ENCODE peak calls at places on chromosome 10, in six cellular contexts. A is fibroblast of lung; M is HCT116; B is CD4-positive, alpha-beta T cell; Q is heart left ventricle; Y is smooth muscle cell of the brain vasculature. S is an unnamed sample.

GRCh38 chr10:117734626-117735405 is 192.3 kb downstream of the EMX2 start:
- DNase-seq in A (no peak), M (no peak), B (no peak), Q (no peak), Y (no peak), S (no peak)

GRCh38 chr10:1241973-1242935 is 186.1 kb downstream of the WDR37 start:
- DNase-seq in A (no peak), M (no peak), B (no peak), Q (no peak), Y (no peak), S (no peak)

GRCh38 chr10:102394801-102395676 is 466 bp upstream of the NFKB2 start:
- DNase-seq in A (peak), M (peak), B (peak), Q (peak), Y (peak), S (peak)

GRCh38 chr10:28072573-28072972 is 73.7 kb upstream of the ODAD2 start:
- DNase-seq in A (peak), M (no peak), B (no peak), Q (no peak), Y (no peak), S (no peak)

GRCh38 chr10:126569513-126570447 is 100.7 kb downstream of the C10orf90 start:
- DNase-seq in A (peak), M (no peak), B (no peak), Q (no peak), Y (no peak), S (peak)

GRCh38 chr10:52631146-52631545 is 141.4 kb downstream of the MBL2 start:
- DNase-seq in A (no peak), M (no peak), B (no peak), Q (no peak), Y (no peak), S (no peak)

GRCh38 chr10:110456523-110457091 is 41.1 kb upstream of the DUSP5 start:
- DNase-seq in A (peak), M (no peak), B (no peak), Q (no peak), Y (no peak), S (no peak)

GRCh38 chr10:123913688-123914268 is 22.2 kb upstream of the CPXM2 start:
- DNase-seq in A (peak), M (no peak), B (no peak), Q (no peak), Y (no peak), S (no peak)

GRCh38 chr10:120854388-120854787 is 3.2 kb downstream of the WDR11 start:
- DNase-seq in A (no peak), M (no peak), B (no peak), Q (no peak), Y (no peak), S (no peak)

S was measured in H4.